ENCODE peak calls at places on chromosomes 1 and 21, in four cellular contexts. K is K562, A is GM12878, C is HepG2. X is an unnamed sample.

GRCh38 chr1:180167721-180168467 is 13.2 kb downstream of the QSOX1 start:
- DNase-seq in K (peak; percentile 46), A (no peak), C (peak; percentile 31), X (peak; percentile 80)

GRCh38 chr1:93999806-94000205 is 90.6 kb upstream of the GCLM start:
- DNase-seq in K (no peak), A (no peak), C (no peak), X (no peak)

GRCh38 chr1:156392427-156392826 is 23.4 kb downstream of the RHBG start:
- DNase-seq in K (no peak), A (no peak), C (no peak), X (no peak)

GRCh38 chr21:30676737-30677136 is 34.1 kb downstream of the KRTAP20-3 start:
- DNase-seq in K (no peak), A (no peak), C (no peak), X (no peak)

GRCh38 chr1:211825990-211826389 is 4.6 kb downstream of the LPGAT1 start:
- DNase-seq in K (no peak), A (no peak), C (no peak), X (no peak)

GRCh38 chr1:206693029-206693428 is 8.3 kb downstream of the MAPKAPK2 start:
- DNase-seq in K (no peak), A (no peak), C (no peak), X (no peak)

GRCh38 chr21:46093668-46094400 is 4.1 kb upstream of the COL6A2 start:
- DNase-seq in K (no peak), A (no peak), C (no peak), X (peak; percentile 18)

GRCh38 chr1:147167361-147167760 is 4.9 kb downstream of the PRKAB2 start:
- DNase-seq in K (no peak), A (no peak), C (peak; percentile 24), X (no peak)

GRCh38 chr1:114009042-114009392 is 29.7 kb downstream of the OLFML3 start:
- DNase-seq in K (no peak), A (no peak), C (no peak), X (no peak)

GRCh38 chr1:59044535-59045121 is 252.3 kb upstream of the FGGY start:
- DNase-seq in K (no peak), A (no peak), C (peak; percentile 29), X (no peak)

GRCh38 chr1:180188103-180188506 is 33.4 kb downstream of the QSOX1 start:
- DNase-seq in K (peak; percentile 77), A (no peak), C (peak; percentile 41), X (peak; percentile 81)

GRCh38 chr1:66999640-67000400 is 54.1 kb downstream of the SLC35D1 start:
- DNase-seq in K (no peak), A (no peak), C (no peak), X (no peak)

GRCh38 chr1:29599071-29599470 is 362.7 kb downstream of the PTPRU start:
- DNase-seq in K (no peak), A (no peak), C (no peak), X (no peak)

GRCh38 chr1:163174524-163175437 is 27.9 kb downstream of the RGS5 start:
- DNase-seq in K (peak; percentile 23), A (no peak), C (peak; percentile 20), X (peak; percentile 71)

GRCh38 chr1:24525606-24526005 is 23.0 kb downstream of the RCAN3 start:
- DNase-seq in K (no peak), A (no peak), C (no peak), X (no peak)

GRCh38 chr1:171913385-171913784 is 72.1 kb downstream of the DNM3 start:
- DNase-seq in K (no peak), A (no peak), C (peak; percentile 5), X (no peak)

GRCh38 chr1:215147024-215147423 is 64.5 kb downstream of the KCNK2 start:
- DNase-seq in K (no peak), A (no peak), C (no peak), X (no peak)

GRCh38 chr21:45299864-45300785 is 12.4 kb upstream of the POFUT2 start:
- DNase-seq in K (no peak), A (no peak), C (no peak), X (no peak)

GRCh38 chr1:199113265-199113869 is 474.5 kb downstream of the PTPRC start:
- DNase-seq in K (no peak), A (peak; percentile 43), C (peak; percentile 10), X (peak; percentile 70)

GRCh38 chr1:145837658-145838057 is 7.8 kb upstream of the NUDT17 start:
- DNase-seq in K (no peak), A (no peak), C (no peak), X (no peak)

GRCh38 chr1:34929853-34930701 is 627 bp upstream of the DLGAP3 start:
- DNase-seq in K (no peak), A (no peak), C (no peak), X (peak; percentile 67)
- TF ChIP-seq NR2C2 in K (no peak), A (no peak), C (no peak), X (no peak)

GRCh38 chr1:52368383-52369172 is 2.6 kb upstream of the CC2D1B start:
- DNase-seq in K (no peak), A (no peak), C (peak; percentile 58), X (peak; percentile 73)
- TF ChIP-seq CREB1 in K (no peak), A (no peak), C (no peak), X (no peak)

GRCh38 chr1:12811409-12811784 is 19.8 kb downstream of the PRAMEF11 start:
- DNase-seq in K (no peak), A (no peak), C (no peak), X (no peak)

GRCh38 chr1:12810691-12811408 is 19.7 kb downstream of the PRAMEF1 start:
- DNase-seq in K (peak; percentile 18), A (no peak), C (no peak), X (no peak)

GRCh38 chr1:12809933-12810332 is 18.7 kb downstream of the PRAMEF1 start:
- DNase-seq in K (peak; percentile 9), A (no peak), C (no peak), X (no peak)
- TF ChIP-seq ETV6 in K (no peak), A (no peak), C (no peak), X (no peak)

DNA sequence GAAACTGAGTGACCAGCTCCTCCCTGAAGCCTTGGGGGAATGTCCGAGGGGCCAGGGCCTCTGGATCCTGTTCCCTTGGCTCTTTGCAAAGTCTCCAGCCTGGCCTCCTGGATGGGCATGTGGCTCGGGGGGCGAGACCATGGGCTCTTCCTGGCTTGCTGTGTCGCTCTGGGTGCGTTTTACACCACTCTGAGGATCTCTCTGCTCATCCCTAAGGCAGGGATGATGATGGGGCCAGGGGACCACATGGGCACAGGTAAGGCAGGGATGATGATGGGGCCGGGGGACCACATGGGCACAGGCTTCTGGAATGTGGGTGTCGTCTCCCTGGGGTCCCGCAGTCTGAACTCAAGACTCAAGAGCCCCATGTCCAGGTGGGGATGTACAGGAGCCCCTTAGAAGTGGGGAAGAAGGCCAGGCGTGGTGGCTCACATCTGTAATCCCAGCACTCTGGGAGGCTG is 17.7 kb downstream of the TP73 start:
- DNase-seq in K (no peak), A (no peak), C (no peak), X (peak; percentile 4)
- TF ChIP-seq NR2C2 in K (no peak), A (no peak), C (no peak), X (no peak)

DNA sequence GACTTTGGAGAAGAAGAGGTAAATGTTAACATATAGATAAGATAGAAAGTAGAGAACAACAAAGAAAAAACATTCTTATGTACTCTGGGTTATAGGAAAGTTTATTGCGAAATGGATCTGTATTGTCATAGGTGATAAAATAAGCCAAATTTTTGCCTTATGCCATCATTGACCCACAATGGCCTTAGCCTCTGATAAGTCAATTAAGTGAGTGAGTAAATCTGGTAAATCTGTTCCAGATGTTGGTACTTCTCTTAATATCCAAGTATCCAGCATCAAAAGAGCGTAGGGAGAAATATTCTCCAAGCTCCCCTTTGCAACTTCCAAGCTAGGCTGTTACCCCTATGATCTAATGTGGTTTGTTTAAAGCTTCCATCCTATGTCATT is 38.3 kb upstream of the CLCA4 start:
- DNase-seq in K (no peak), A (no peak), C (no peak), X (no peak)
- TF ChIP-seq CREB1 in K (no peak), A (no peak), C (no peak), X (no peak)

GRCh38 chr1:98461873-98462385 is 199.6 kb upstream of the SNX7 start:
- DNase-seq in K (no peak), A (no peak), C (no peak), X (no peak)
- TF ChIP-seq ETV6 in K (no peak), A (no peak), C (no peak), X (no peak)

GRCh38 chr1:96651517-96651916 is 70.1 kb upstream of the PTBP2 start:
- DNase-seq in K (no peak), A (no peak), C (peak; percentile 41), X (peak; percentile 13)
- TF ChIP-seq NR2C2 in K (no peak), A (no peak), C (no peak), X (no peak)

DNA sequence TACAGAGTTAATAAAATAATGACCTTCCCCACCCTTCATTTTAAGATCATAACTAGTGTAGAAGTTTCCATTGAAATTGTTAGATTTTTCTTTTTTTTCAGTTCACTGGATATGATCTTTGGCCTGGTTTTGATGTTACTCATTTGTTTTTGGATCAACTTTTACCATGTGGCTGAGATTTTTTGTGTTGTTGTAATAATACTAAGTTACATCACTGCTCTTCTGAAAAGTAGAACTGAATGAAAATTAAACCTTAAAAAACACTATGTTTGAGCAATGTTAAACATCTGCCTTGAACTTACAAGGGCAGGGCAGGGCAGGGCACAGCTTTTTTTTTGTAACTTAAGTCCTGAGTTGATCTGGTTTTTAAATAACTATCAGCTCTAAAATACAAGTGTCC is 204.8 kb upstream of the ADAMTS5 start:
- DNase-seq in K (no peak), A (no peak), C (no peak), X (no peak)
- TF ChIP-seq CREB1 in K (no peak), A (no peak), C (no peak), X (no peak)

DNA sequence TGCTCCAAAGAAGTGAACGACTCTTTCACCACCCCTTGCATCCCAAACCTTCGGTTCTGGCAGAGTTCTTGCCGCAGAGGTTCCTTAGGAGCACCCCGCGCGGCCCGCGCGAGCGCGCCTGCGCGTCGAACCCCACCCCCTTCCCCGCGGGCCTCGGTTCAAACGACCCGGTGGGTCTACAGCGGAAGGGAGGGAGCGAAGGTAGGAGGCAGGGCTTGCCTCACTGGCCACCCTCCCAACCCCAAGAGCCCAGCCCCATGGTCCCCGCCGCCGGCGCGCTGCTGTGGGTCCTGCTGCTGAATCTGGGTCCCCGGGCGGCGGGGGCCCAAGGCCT is at the start of gene C1orf56:
- DNase-seq in K (peak; percentile 73), A (no peak), C (peak; percentile 43), X (peak; percentile 70)
- TF ChIP-seq ETV6 in K (no peak), A (no peak), C (no peak), X (no peak)

X was measured in WTC11.